ENCODE peak calls at places on chromosomes 16 and 17, in ten cellular contexts. C, Z, E, B, T, K, G, V, I and D are unnamed samples.

GRCh38 chr16:77374384-77374783 is 60.5 kb downstream of the ADAMTS18 start:
- DNase-seq in V (no peak), B (no peak), E (no peak), C (no peak), K (no peak), T (no peak), I (no peak), G (no peak), Z (no peak), D (no peak)

GRCh38 chr17:77144227-77144626 is 3.5 kb downstream of the SEC14L1 start:
- DNase-seq in G (no peak), C (no peak), T (no peak), Z (no peak), K (no peak), I (no peak), E (no peak), B (no peak), V (no peak), D (no peak)

GRCh38 chr16:47008612-47009011 is 35.1 kb upstream of the DNAJA2 start:
- DNase-seq in E (no peak), G (no peak), K (no peak), Z (no peak), B (no peak), C (no peak), I (no peak), V (no peak), T (no peak), D (no peak)

GRCh38 chr17:49815761-49816281 is 27.3 kb downstream of the KAT7 start:
- DNase-seq in C (no peak), E (no peak), I (no peak), B (no peak), G (no peak), V (no peak), Z (no peak), T (no peak), K (no peak), D (no peak)

GRCh38 chr17:21688293-21688949 is 3.9 kb upstream of the KCNJ18 start:
- DNase-seq in T (no peak), V (no peak), G (no peak), K (no peak), Z (no peak), B (no peak), C (no peak), I (no peak), E (no peak), D (no peak)

GRCh38 chr16:899678-900060 is 71.1 kb downstream of the LMF1 start:
- DNase-seq in B (no peak), I (no peak), K (no peak), Z (no peak), T (no peak), V (no peak), C (no peak), E (no peak), G (no peak), D (no peak)

GRCh38 chr16:26382607-26383006 is 684.1 kb upstream of the C16orf82 start:
- DNase-seq in B (no peak), G (no peak), K (no peak), I (no peak), E (no peak), V (no peak), Z (no peak), T (no peak), C (no peak), D (no peak)

GRCh38 chr16:7148606-7149005 is 184.0 kb upstream of the RBFOX1 start:
- DNase-seq in E (no peak), K (no peak), G (no peak), C (no peak), Z (no peak), V (no peak), I (no peak), T (no peak), B (no peak), D (no peak)

GRCh38 chr17:77324227-77324626 is 183.5 kb downstream of the SEC14L1 start:
- DNase-seq in E (no peak), V (no peak), B (no peak), Z (no peak), G (peak), K (peak), C (peak), T (no peak), I (peak), D (no peak)

GRCh38 chr17:74842599-74843351 is 16.9 kb downstream of the GRIN2C start:
- DNase-seq in Z (peak), G (no peak), C (peak), T (peak), B (no peak), E (peak), I (peak), V (peak), K (peak), D (peak)
- TF ChIP-seq CTCF in Z (peak), G (peak), C (peak), T (peak), B (peak), E (peak), I (peak), V (peak), K (peak), D (peak)

GRCh38 chr17:62690168-62690897 is 62.9 kb downstream of the MRC2 start:
- DNase-seq in B (no peak), E (no peak), I (no peak), K (no peak), T (no peak), G (no peak), Z (no peak), C (no peak), V (no peak), D (no peak)
- TF ChIP-seq CTCF in B (no peak), E (no peak), I (no peak), K (no peak), T (no peak), G (no peak), Z (no peak), C (no peak), V (no peak), D (no peak)

DNA sequence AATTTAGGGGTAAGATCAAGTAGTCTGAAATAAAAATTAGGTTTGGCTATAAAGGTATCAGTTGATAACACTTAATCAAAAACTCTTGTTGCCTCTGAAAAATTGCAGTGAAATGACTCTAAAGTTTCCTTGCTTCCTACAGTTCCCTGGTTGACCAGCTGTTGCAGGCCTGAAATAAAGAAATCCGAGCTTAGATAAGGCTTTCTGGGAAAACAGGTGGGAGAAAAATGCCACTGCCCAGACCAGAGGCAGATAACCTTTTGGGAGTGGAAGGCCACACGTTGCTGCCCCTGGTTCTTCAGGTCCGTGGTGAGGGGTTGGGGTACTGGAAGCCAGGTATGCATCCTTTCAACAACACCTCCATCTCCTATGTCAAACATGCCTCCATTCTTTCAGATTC is 111.3 kb downstream of the HS3ST3A1 start:
- DNase-seq in I (no peak), K (no peak), C (no peak), Z (no peak), B (no peak), G (no peak), E (no peak), T (no peak), V (no peak), D (no peak)
- TF ChIP-seq CTCF in I (no peak), K (no peak), C (no peak), Z (no peak), B (no peak), G (no peak), E (peak), T (no peak), V (no peak), D (no peak)

GRCh38 chr16:69105501-69106361 is at the start of gene HAS3:
- DNase-seq in E (peak), K (peak), I (peak), G (no peak), T (peak), B (no peak), C (peak), Z (peak), V (peak), D (peak)
- TF ChIP-seq CTCF in E (peak), K (peak), I (no peak), G (no peak), T (peak), B (peak), C (peak), Z (no peak), V (peak), D (no peak)

GRCh38 chr16:55624696-55625095 is 31.1 kb upstream of the SLC6A2 start:
- DNase-seq in T (no peak), Z (no peak), G (no peak), I (no peak), B (no peak), E (no peak), V (no peak), C (no peak), K (no peak), D (no peak)

GRCh38 chr16:55622930-55623561 is 32.7 kb upstream of the SLC6A2 start:
- DNase-seq in C (no peak), K (no peak), E (no peak), I (no peak), T (peak), G (no peak), B (no peak), V (no peak), Z (no peak), D (peak)

GRCh38 chr16:55622302-55622701 is 33.5 kb upstream of the SLC6A2 start:
- DNase-seq in I (no peak), E (no peak), T (no peak), V (no peak), K (no peak), B (no peak), C (no peak), Z (no peak), G (no peak), D (no peak)

GRCh38 chr16:55621771-55622170 is 34.0 kb upstream of the SLC6A2 start:
- DNase-seq in Z (no peak), I (no peak), T (no peak), V (no peak), B (no peak), C (no peak), E (no peak), K (no peak), G (no peak), D (no peak)

GRCh38 chr16:55623640-55624039 is 32.1 kb upstream of the SLC6A2 start:
- DNase-seq in B (no peak), V (no peak), G (no peak), T (no peak), C (no peak), K (no peak), Z (no peak), I (no peak), E (no peak), D (no peak)
- TF ChIP-seq CTCF in B (no peak), V (no peak), G (no peak), T (no peak), C (no peak), K (no peak), Z (no peak), I (no peak), E (no peak), D (no peak)

GRCh38 chr17:34561328-34561727 is 18.1 kb upstream of the TMEM132E start:
- DNase-seq in B (no peak), E (no peak), K (no peak), Z (no peak), G (no peak), T (no peak), I (no peak), C (no peak), V (no peak), D (no peak)

GRCh38 chr17:34566873-34567272 is 12.5 kb upstream of the TMEM132E start:
- DNase-seq in T (no peak), E (no peak), G (no peak), K (no peak), Z (no peak), B (no peak), I (no peak), V (no peak), C (no peak), D (no peak)

GRCh38 chr17:34565715-34566114 is 13.7 kb upstream of the TMEM132E start:
- DNase-seq in G (no peak), K (no peak), B (no peak), I (no peak), T (no peak), Z (no peak), C (no peak), E (no peak), V (no peak), D (no peak)

GRCh38 chr17:34566201-34566600 is 13.2 kb upstream of the TMEM132E start:
- DNase-seq in T (no peak), B (no peak), C (no peak), E (no peak), G (no peak), V (no peak), Z (no peak), K (no peak), I (no peak), D (no peak)

DNA sequence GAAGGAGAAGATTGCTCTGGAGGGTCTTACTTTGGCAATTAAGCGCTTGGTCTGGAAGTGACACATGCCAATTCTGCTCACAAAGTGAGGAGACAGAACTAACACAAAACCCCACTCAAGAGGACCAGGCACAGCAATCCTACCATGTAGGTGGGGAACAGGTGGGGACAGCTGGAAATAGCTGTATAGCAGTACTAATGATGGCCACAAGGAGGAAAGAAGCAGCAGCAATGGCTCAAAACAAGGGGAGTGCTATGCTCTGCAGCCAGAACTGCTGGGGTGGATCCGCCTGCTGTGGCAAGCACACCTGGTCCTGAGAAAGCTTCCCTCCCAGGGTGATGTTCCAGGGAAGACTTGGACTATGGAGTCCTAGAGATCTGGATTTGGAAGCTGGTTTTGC is 17.0 kb upstream of the TMEM132E start:
- DNase-seq in C (no peak), K (no peak), T (no peak), E (no peak), V (no peak), I (no peak), Z (peak), G (no peak), B (no peak), D (no peak)
- TF ChIP-seq CTCF in C (peak), K (no peak), T (peak), E (peak), V (peak), I (peak), Z (peak), G (peak), B (peak), D (peak)

DNA sequence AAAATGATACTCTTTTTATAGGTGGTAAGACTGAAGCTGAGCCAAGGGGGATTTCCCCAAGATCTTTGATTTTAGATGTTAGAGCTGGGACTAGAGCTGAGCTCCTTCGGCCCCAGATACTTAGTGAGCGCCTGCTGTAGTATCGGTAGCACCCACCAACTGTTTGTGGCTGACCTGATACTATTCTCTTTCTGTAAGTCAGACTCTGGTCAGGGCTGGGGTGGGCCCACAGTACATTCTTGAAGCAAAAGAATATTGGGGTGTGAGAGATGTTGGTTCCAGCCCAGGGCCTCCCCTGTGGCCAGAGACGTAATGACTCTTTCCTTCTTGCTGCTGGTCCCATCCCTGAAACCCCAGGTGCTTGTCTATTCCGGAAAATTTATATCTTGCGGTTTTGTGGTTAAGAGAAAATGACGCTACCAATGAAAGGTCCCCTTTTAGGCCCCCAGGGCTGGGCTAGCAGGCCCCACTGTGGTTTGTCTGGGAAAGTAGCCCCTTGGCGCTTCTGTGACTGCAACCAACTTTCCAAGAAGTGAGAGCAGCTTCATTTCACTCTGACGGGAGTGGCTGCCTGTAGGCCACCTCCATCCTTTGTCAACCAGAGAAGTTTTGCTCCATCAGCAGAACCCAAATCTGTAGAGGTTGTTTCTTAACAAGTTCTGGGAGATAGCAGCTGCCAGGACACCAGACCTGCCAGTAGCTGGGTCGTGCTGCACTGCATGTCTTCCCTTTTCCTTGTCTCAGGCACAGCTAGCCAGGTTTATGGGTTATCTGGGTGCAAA is 86.4 kb upstream of the LGALS9 start:
- DNase-seq in E (no peak), T (no peak), K (no peak), B (no peak), I (no peak), V (peak), C (no peak), G (no peak), Z (peak), D (no peak)
- TF ChIP-seq CTCF in E (no peak), T (no peak), K (no peak), B (no peak), I (no peak), V (no peak), C (no peak), G (no peak), Z (no peak), D (no peak)